ENCODE peak calls at places on chromosomes 7 and 10, in nine cellular contexts. One of them, this sample, is unnamed.

GRCh38 chr7:105141068-105141467 is 127.1 kb downstream of the KMT2E start:
- DNase-seq in SK-N-SH: peak
- DNase-seq in A549: peak
- DNase-seq in HepG2: peak
- DNase-seq in HCT116: peak
- DNase-seq in GM12878: no peak
- DNase-seq in endothelial cell of umbilical vein: peak
- DNase-seq in K562: peak
- DNase-seq in H1: peak
- DNase-seq in this sample: peak

GRCh38 chr7:73885975-73886798 is 25.2 kb downstream of the TMEM270 start:
- DNase-seq in SK-N-SH: peak
- DNase-seq in A549: no peak
- DNase-seq in HepG2: no peak
- DNase-seq in HCT116: no peak
- DNase-seq in GM12878: no peak
- DNase-seq in endothelial cell of umbilical vein: peak
- DNase-seq in K562: peak
- DNase-seq in H1: no peak
- DNase-seq in this sample: peak

GRCh38 chr7:13282377-13282980 is 595.0 kb downstream of the ARL4A start:
- DNase-seq in SK-N-SH: peak
- DNase-seq in A549: no peak
- DNase-seq in HepG2: no peak
- DNase-seq in HCT116: peak
- DNase-seq in GM12878: no peak
- DNase-seq in endothelial cell of umbilical vein: peak
- DNase-seq in K562: no peak
- DNase-seq in H1: no peak
- DNase-seq in this sample: peak

GRCh38 chr10:53786236-53786635 is 1013.7 kb upstream of the MBL2 start:
- DNase-seq in SK-N-SH: no peak
- DNase-seq in A549: no peak
- DNase-seq in HepG2: peak
- DNase-seq in HCT116: no peak
- DNase-seq in GM12878: no peak
- DNase-seq in endothelial cell of umbilical vein: no peak
- DNase-seq in K562: no peak
- DNase-seq in H1: no peak
- DNase-seq in this sample: peak

GRCh38 chr7:45699726-45700390 is 125.7 kb downstream of the ADCY1 start:
- DNase-seq in SK-N-SH: peak
- DNase-seq in A549: no peak
- DNase-seq in HepG2: no peak
- DNase-seq in HCT116: no peak
- DNase-seq in GM12878: no peak
- DNase-seq in endothelial cell of umbilical vein: no peak
- DNase-seq in K562: no peak
- DNase-seq in H1: no peak
- DNase-seq in this sample: no peak

GRCh38 chr10:113475381-113475807 is 77.5 kb upstream of the HABP2 start:
- DNase-seq in SK-N-SH: no peak
- DNase-seq in A549: no peak
- DNase-seq in HepG2: no peak
- DNase-seq in HCT116: no peak
- DNase-seq in GM12878: no peak
- DNase-seq in endothelial cell of umbilical vein: no peak
- DNase-seq in K562: no peak
- DNase-seq in H1: no peak
- DNase-seq in this sample: no peak

GRCh38 chr7:114279901-114280300 is 134.7 kb upstream of the FOXP2 start:
- DNase-seq in SK-N-SH: no peak
- DNase-seq in A549: no peak
- DNase-seq in HepG2: no peak
- DNase-seq in HCT116: no peak
- DNase-seq in GM12878: no peak
- DNase-seq in endothelial cell of umbilical vein: no peak
- DNase-seq in K562: no peak
- DNase-seq in H1: no peak
- DNase-seq in this sample: no peak

GRCh38 chr7:55970561-55970960 is 6.2 kb downstream of the NIPSNAP2 start:
- DNase-seq in SK-N-SH: no peak
- DNase-seq in A549: no peak
- DNase-seq in HepG2: no peak
- DNase-seq in HCT116: no peak
- DNase-seq in GM12878: no peak
- DNase-seq in endothelial cell of umbilical vein: no peak
- DNase-seq in K562: no peak
- DNase-seq in H1: no peak
- DNase-seq in this sample: no peak

GRCh38 chr7:99789441-99790070 is 5.6 kb upstream of the CYP3A4 start:
- DNase-seq in SK-N-SH: no peak
- DNase-seq in A549: no peak
- DNase-seq in HepG2: no peak
- DNase-seq in HCT116: no peak
- DNase-seq in GM12878: no peak
- DNase-seq in endothelial cell of umbilical vein: no peak
- DNase-seq in K562: no peak
- DNase-seq in H1: no peak
- DNase-seq in this sample: no peak

GRCh38 chr7:42945821-42946615 is 13.8 kb downstream of the MRPL32 start:
- DNase-seq in SK-N-SH: no peak
- DNase-seq in A549: no peak
- DNase-seq in HepG2: no peak
- DNase-seq in HCT116: no peak
- DNase-seq in GM12878: no peak
- DNase-seq in endothelial cell of umbilical vein: no peak
- DNase-seq in K562: peak
- DNase-seq in H1: no peak
- DNase-seq in this sample: no peak

GRCh38 chr10:84269773-84270172 is 24.9 kb downstream of the RGR start:
- DNase-seq in SK-N-SH: no peak
- DNase-seq in A549: no peak
- DNase-seq in HepG2: no peak
- DNase-seq in HCT116: peak
- DNase-seq in GM12878: no peak
- DNase-seq in endothelial cell of umbilical vein: no peak
- DNase-seq in K562: no peak
- DNase-seq in H1: no peak
- DNase-seq in this sample: no peak

GRCh38 chr7:26990268-26990667 is 105.5 kb downstream of the HOXA1 start:
- DNase-seq in SK-N-SH: no peak
- DNase-seq in A549: no peak
- DNase-seq in HepG2: no peak
- DNase-seq in HCT116: no peak
- DNase-seq in GM12878: no peak
- DNase-seq in endothelial cell of umbilical vein: no peak
- DNase-seq in K562: no peak
- DNase-seq in H1: no peak
- DNase-seq in this sample: no peak

GRCh38 chr7:76423666-76424412 is 911 bp upstream of the ZP3 start:
- DNase-seq in SK-N-SH: no peak
- DNase-seq in A549: no peak
- DNase-seq in HepG2: no peak
- DNase-seq in HCT116: no peak
- DNase-seq in GM12878: no peak
- DNase-seq in endothelial cell of umbilical vein: no peak
- DNase-seq in K562: no peak
- DNase-seq in H1: no peak
- DNase-seq in this sample: no peak

GRCh38 chr7:98097042-98097645 is 9.5 kb upstream of the LMTK2 start:
- DNase-seq in SK-N-SH: no peak
- DNase-seq in A549: no peak
- DNase-seq in HepG2: no peak
- DNase-seq in HCT116: peak
- DNase-seq in GM12878: no peak
- DNase-seq in endothelial cell of umbilical vein: no peak
- DNase-seq in K562: no peak
- DNase-seq in H1: no peak
- DNase-seq in this sample: no peak

GRCh38 chr10:24449334-24449740 is 240.4 kb downstream of the KIAA1217 start:
- DNase-seq in SK-N-SH: no peak
- DNase-seq in A549: no peak
- DNase-seq in HepG2: no peak
- DNase-seq in HCT116: no peak
- DNase-seq in GM12878: no peak
- DNase-seq in endothelial cell of umbilical vein: peak
- DNase-seq in K562: no peak
- DNase-seq in H1: no peak
- DNase-seq in this sample: no peak

GRCh38 chr10:11755512-11756247 is 13.5 kb downstream of the ECHDC3 start:
- DNase-seq in SK-N-SH: no peak
- DNase-seq in A549: no peak
- DNase-seq in HepG2: no peak
- DNase-seq in HCT116: no peak
- DNase-seq in GM12878: no peak
- DNase-seq in endothelial cell of umbilical vein: no peak
- DNase-seq in K562: no peak
- DNase-seq in H1: no peak
- DNase-seq in this sample: no peak

DNA sequence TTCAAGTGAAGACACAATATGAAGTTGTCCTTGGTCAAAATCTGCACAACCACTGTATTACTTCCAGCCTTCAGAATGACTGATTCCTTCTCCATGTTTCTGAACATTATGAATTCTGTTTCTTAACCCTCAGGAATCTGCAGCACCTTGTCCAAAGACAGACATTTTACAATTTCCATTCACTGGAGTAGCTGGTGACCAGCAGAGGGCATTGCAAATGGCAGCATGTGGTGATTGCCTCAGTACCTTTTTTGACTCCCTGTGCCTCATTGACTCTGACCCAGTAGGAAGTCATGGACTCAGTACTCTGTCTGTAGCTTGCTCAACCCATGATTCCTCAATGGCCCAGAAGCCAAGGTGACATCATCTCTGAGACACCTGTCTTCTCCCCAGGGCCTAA is 879 bp upstream of the VPS41 start:
- DNase-seq in SK-N-SH: no peak
- DNase-seq in A549: no peak
- DNase-seq in HepG2: no peak
- DNase-seq in HCT116: no peak
- DNase-seq in GM12878: no peak
- DNase-seq in endothelial cell of umbilical vein: no peak
- DNase-seq in K562: no peak
- DNase-seq in H1: no peak
- DNase-seq in this sample: peak
- TF ChIP-seq CTCF in SK-N-SH: peak
- TF ChIP-seq CTCF in A549: no peak
- TF ChIP-seq CTCF in HepG2: no peak
- TF ChIP-seq CTCF in HCT116: peak
- TF ChIP-seq CTCF in GM12878: no peak
- TF ChIP-seq CTCF in endothelial cell of umbilical vein: no peak
- TF ChIP-seq CTCF in K562: peak
- TF ChIP-seq CTCF in H1: peak
- TF ChIP-seq CTCF in this sample: peak

DNA sequence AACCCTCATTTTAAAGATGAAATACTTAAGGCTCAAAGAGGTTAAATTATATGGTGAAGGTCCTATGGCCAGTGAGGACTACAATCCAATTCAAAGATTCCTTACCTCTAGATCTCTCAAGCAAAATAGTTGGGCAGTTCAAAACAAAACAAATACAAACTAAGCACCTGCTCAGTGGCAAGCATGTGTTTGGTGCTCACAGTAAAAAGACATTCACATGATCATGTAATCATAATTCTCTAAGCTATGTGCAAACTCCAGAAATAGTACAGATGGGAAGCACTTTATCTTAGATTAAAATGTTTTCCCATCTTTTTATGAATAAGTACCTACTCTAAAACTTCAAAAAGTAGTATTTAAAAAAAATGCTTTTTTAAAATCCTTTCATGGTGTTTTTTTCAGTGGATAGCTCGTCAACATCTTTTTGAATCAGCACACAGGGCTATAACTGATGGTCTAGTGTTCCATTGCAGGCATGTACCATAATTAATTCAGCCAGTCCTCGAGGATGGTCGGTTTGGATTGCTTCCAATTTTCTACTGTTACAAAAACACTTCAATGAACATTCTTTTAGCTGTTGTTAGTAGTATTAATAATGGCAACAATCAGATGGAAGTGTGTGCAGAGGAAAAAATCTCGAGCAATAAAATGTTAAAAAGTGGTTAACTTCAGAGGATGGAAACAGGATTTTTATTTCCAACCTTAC is 58.4 kb downstream of the CHCHD3 start:
- DNase-seq in SK-N-SH: peak
- DNase-seq in A549: no peak
- DNase-seq in HepG2: no peak
- DNase-seq in HCT116: no peak
- DNase-seq in GM12878: no peak
- DNase-seq in endothelial cell of umbilical vein: peak
- DNase-seq in K562: no peak
- DNase-seq in H1: no peak
- DNase-seq in this sample: no peak
- TF ChIP-seq MAX in SK-N-SH: no peak
- TF ChIP-seq MAX in A549: no peak
- TF ChIP-seq MAX in HepG2: no peak
- TF ChIP-seq MAX in HCT116: no peak
- TF ChIP-seq MAX in GM12878: no peak
- TF ChIP-seq MAX in endothelial cell of umbilical vein: no peak
- TF ChIP-seq MAX in K562: no peak
- TF ChIP-seq MAX in H1: no peak
- TF ChIP-seq MAX in this sample: no peak

DNA sequence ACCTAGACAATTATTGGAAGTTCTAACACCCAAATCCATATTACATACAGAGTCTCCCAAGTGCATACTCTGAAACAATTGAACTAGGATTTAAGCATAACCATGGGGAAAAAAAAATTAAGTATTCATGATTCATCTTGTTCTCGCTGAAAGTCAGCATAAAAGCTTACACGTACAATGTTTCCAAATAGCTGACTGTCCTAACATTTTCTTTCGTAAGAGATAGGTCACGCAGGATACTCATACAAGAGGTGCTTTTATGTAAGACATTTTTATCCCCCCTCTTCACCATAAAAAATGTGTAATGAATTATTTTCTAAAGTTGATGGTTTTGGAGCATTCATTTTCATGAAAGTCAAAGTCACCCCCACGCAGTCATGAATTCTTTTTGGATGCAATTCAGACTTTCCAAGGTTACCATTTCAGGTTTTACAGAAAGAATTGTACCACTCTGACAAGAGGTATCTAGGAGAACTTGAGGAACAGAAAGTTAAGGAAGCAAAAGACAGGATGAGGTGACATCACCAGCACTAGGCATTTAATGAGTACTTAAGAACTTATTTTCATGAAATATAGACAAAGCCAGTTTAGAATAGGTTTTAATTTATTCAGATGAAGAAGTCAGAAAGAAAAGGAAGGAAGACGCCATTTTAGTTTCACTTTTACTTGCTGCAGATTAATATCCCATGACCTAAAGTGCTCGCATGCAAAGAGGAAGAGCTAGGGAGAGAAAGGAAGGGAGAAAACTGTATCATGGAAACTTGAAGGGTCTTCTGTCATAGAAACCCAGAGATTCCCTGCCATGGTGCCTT is 55.8 kb downstream of the TMEM26 start:
- DNase-seq in SK-N-SH: no peak
- DNase-seq in A549: no peak
- DNase-seq in HepG2: no peak
- DNase-seq in HCT116: no peak
- DNase-seq in GM12878: no peak
- DNase-seq in endothelial cell of umbilical vein: peak
- DNase-seq in K562: no peak
- DNase-seq in H1: no peak
- DNase-seq in this sample: peak
- H3K4me3 ChIP-seq in SK-N-SH: no peak
- H3K4me3 ChIP-seq in A549: peak
- H3K4me3 ChIP-seq in HepG2: peak
- H3K4me3 ChIP-seq in HCT116: no peak
- H3K4me3 ChIP-seq in GM12878: no peak
- H3K4me3 ChIP-seq in endothelial cell of umbilical vein: no peak
- H3K4me3 ChIP-seq in K562: peak
- H3K4me3 ChIP-seq in H1: no peak
- H3K4me3 ChIP-seq in this sample: peak

GRCh38 chr7:126394406-126394805 is 858.3 kb downstream of the GRM8 start:
- DNase-seq in SK-N-SH: no peak
- DNase-seq in A549: no peak
- DNase-seq in HepG2: no peak
- DNase-seq in HCT116: no peak
- DNase-seq in GM12878: no peak
- DNase-seq in endothelial cell of umbilical vein: no peak
- DNase-seq in K562: no peak
- DNase-seq in H1: no peak
- DNase-seq in this sample: no peak
- TF ChIP-seq CTCF in SK-N-SH: no peak
- TF ChIP-seq CTCF in A549: no peak
- TF ChIP-seq CTCF in HepG2: no peak
- TF ChIP-seq CTCF in HCT116: no peak
- TF ChIP-seq CTCF in GM12878: no peak
- TF ChIP-seq CTCF in endothelial cell of umbilical vein: no peak
- TF ChIP-seq CTCF in K562: no peak
- TF ChIP-seq CTCF in H1: no peak
- TF ChIP-seq CTCF in this sample: no peak

This sample was measured in NB4.